ENCODE peak calls at places on chromosomes 11 and 22, in four cellular contexts. Q is activated CD8-positive, alpha-beta memory T cell treated with anti-CD3 and anti-CD28 coated beads, Interleukin-2, amount 50 U/mL, for 48 hours; W is colonic mucosa; L is fibroblast of pulmonary artery. E is an unnamed sample.

GRCh38 chr22:42459273-42460040 is 27.3 kb upstream of the NFAM1 start:
- DNase-seq in Q (no peak), W (peak; percentile 51), L (no peak), E (no peak)

GRCh38 chr22:22241554-22241898 is 3.1 kb upstream of the VPREB1 start:
- DNase-seq in Q (no peak), W (no peak), L (no peak), E (no peak)

GRCh38 chr11:114433376-114433775 is 5.9 kb upstream of the REXO2 start:
- DNase-seq in Q (no peak), W (no peak), L (no peak), E (no peak)

GRCh38 chr11:33682446-33682845 is 18.2 kb downstream of the C11orf91 start:
- DNase-seq in Q (peak; percentile 33), W (no peak), L (no peak), E (no peak)

GRCh38 chr11:13963949-13964770 is 1.6 kb downstream of the SPON1 start:
- DNase-seq in Q (peak; percentile 58), W (peak; percentile 76), L (no peak), E (peak; percentile 12)

GRCh38 chr11:108235633-108236032 is 12.8 kb downstream of the ATM start:
- DNase-seq in Q (no peak), W (no peak), L (no peak), E (no peak)

GRCh38 chr22:31753005-31753633 is 700 bp upstream of the DEPDC5 start:
- DNase-seq in Q (peak; percentile 60), W (peak; percentile 49), L (no peak), E (peak; percentile 37)

GRCh38 chr22:49657275-49657973 is 170.2 kb downstream of the BRD1 start:
- DNase-seq in Q (peak; percentile 81), W (peak; percentile 57), L (no peak), E (peak; percentile 82)

GRCh38 chr11:70040869-70041501 is 37.1 kb upstream of the ANO1 start:
- DNase-seq in Q (no peak), W (no peak), L (no peak), E (no peak)

GRCh38 chr11:113947989-113948388 is 26.9 kb upstream of the HTR3A start:
- DNase-seq in Q (no peak), W (no peak), L (no peak), E (no peak)

GRCh38 chr22:30078320-30079311 is 1.6 kb upstream of the HORMAD2 start:
- DNase-seq in Q (no peak), W (no peak), L (no peak), E (no peak)

GRCh38 chr22:38901111-38901641 is 29.2 kb upstream of the CBX6 start:
- DNase-seq in Q (no peak), W (no peak), L (no peak), E (no peak)

GRCh38 chr11:8361664-8362210 is 98.1 kb upstream of the LMO1 start:
- DNase-seq in Q (no peak), W (no peak), L (no peak), E (no peak)

GRCh38 chr11:103730151-103730940 is 306.1 kb upstream of the DDI1 start:
- DNase-seq in Q (no peak), W (no peak), L (peak; percentile 66), E (no peak)

GRCh38 chr11:16126361-16126760 is 230.0 kb downstream of the SOX6 start:
- DNase-seq in Q (no peak), W (no peak), L (peak; percentile 31), E (no peak)

GRCh38 chr11:66850588-66851250 is 6.1 kb upstream of the LRFN4 start:
- DNase-seq in Q (no peak), W (no peak), L (no peak), E (no peak)

GRCh38 chr11:71453911-71454304 is 905 bp downstream of the NADSYN1 start:
- DNase-seq in Q (no peak), W (no peak), L (no peak), E (no peak)

GRCh38 chr11:115765803-115766239 is 261.6 kb upstream of the CADM1 start:
- DNase-seq in Q (no peak), W (no peak), L (no peak), E (no peak)

GRCh38 chr22:38170469-38170868 is 11.2 kb downstream of the PLA2G6 start:
- DNase-seq in Q (no peak), W (no peak), L (no peak), E (no peak)

GRCh38 chr11:57219021-57219627 is 17.9 kb downstream of the APLNR start:
- DNase-seq in Q (no peak), W (no peak), L (peak; percentile 65), E (no peak)

GRCh38 chr11:120564573-120565301 is 53.2 kb downstream of the GRIK4 start:
- DNase-seq in Q (peak; percentile 65), W (no peak), L (peak; percentile 68), E (peak; percentile 70)

GRCh38 chr11:104841973-104842372 is 56.3 kb downstream of the CASP12 start:
- DNase-seq in Q (no peak), W (no peak), L (no peak), E (no peak)

GRCh38 chr22:49369726-49370717 is 457.7 kb downstream of the BRD1 start:
- DNase-seq in Q (peak; percentile 29), W (peak; percentile 11), L (no peak), E (no peak)

GRCh38 chr11:62505112-62505783 is 41.4 kb downstream of the AHNAK start:
- DNase-seq in Q (no peak), W (peak; percentile 87), L (no peak), E (peak; percentile 46)

GRCh38 chr22:36052505-36052941 is 23.9 kb upstream of the RBFOX2 start:
- DNase-seq in Q (no peak), W (no peak), L (peak; percentile 38), E (no peak)

GRCh38 chr11:131909426-131910200 is 539.2 kb downstream of the NTM start:
- DNase-seq in Q (no peak), W (no peak), L (no peak), E (no peak)

GRCh38 chr11:1572200-1573076 is at the start of gene DUSP8:
- DNase-seq in Q (peak; percentile 93), W (peak; percentile 94), L (peak; percentile 82), E (peak; percentile 95)

GRCh38 chr22:42304021-42304790 is 33.8 kb upstream of the TCF20 start:
- DNase-seq in Q (no peak), W (no peak), L (no peak), E (no peak)

GRCh38 chr22:37843746-37844089 is 416 bp downstream of the ANKRD54 start:
- DNase-seq in Q (peak; percentile 79), W (peak; percentile 64), L (no peak), E (no peak)

GRCh38 chr11:2737226-2737590 is 37.4 kb upstream of the KCNQ1OT1 start:
- DNase-seq in Q (no peak), W (no peak), L (no peak), E (no peak)

GRCh38 chr22:40237788-40238424 is 60.2 kb downstream of the TNRC6B start:
- DNase-seq in Q (peak; percentile 63), W (no peak), L (no peak), E (no peak)

GRCh38 chr22:27580311-27580897 is 221.2 kb downstream of the MN1 start:
- DNase-seq in Q (no peak), W (no peak), L (no peak), E (no peak)

GRCh38 chr22:48979482-48979881 is 848.2 kb downstream of the BRD1 start:
- DNase-seq in Q (no peak), W (no peak), L (no peak), E (no peak)

GRCh38 chr11:79160786-79161403 is 279.9 kb downstream of the TENM4 start:
- DNase-seq in Q (no peak), W (no peak), L (peak; percentile 37), E (no peak)

GRCh38 chr11:2234963-2235362 is 35.4 kb downstream of the ASCL2 start:
- DNase-seq in Q (no peak), W (no peak), L (no peak), E (no peak)

GRCh38 chr11:86456075-86456939 is 81.6 kb downstream of the CCDC81 start:
- DNase-seq in Q (peak; percentile 94), W (peak; percentile 89), L (peak; percentile 88), E (peak; percentile 85)

GRCh38 chr11:44651535-44652130 is 75.1 kb upstream of the TSPAN18 start:
- DNase-seq in Q (no peak), W (no peak), L (no peak), E (no peak)

GRCh38 chr22:48798281-48799226 is 1029.1 kb downstream of the BRD1 start:
- DNase-seq in Q (no peak), W (no peak), L (no peak), E (no peak)

GRCh38 chr11:81112718-81113117 is 1620.9 kb downstream of the FAM181B start:
- DNase-seq in Q (no peak), W (no peak), L (no peak), E (no peak)

E was measured in heart left ventricle.